ENCODE peak calls at places on chromosomes 11 and 22, in eight cellular contexts. V, Z, Q, W, M, E, G and I are unnamed samples.

GRCh38 chr11:77470504-77470903 is 3.4 kb downstream of the PAK1 start:
- DNase-seq in V (no peak), Z (no peak), Q (no peak), W (no peak), M (no peak), E (no peak), G (no peak), I (no peak)

GRCh38 chr11:80505771-80506170 is 1064.9 kb upstream of the TENM4 start:
- DNase-seq in V (peak), Z (no peak), Q (no peak), W (no peak), M (no peak), E (no peak), G (no peak), I (no peak)

GRCh38 chr11:105399505-105399904 is 210.4 kb upstream of the GRIA4 start:
- DNase-seq in V (no peak), Z (no peak), Q (no peak), W (no peak), M (no peak), E (no peak), G (no peak), I (no peak)

GRCh38 chr11:56932572-56933235 is 56.0 kb upstream of the OR5AK2 start:
- DNase-seq in V (no peak), Z (peak), Q (no peak), W (no peak), M (no peak), E (no peak), G (no peak), I (no peak)

GRCh38 chr11:73323464-73323863 is 15.4 kb downstream of the ARHGEF17 start:
- DNase-seq in V (peak), Z (peak), Q (no peak), W (no peak), M (peak), E (no peak), G (peak), I (no peak)

GRCh38 chr22:29032584-29032983 is 29.0 kb downstream of the C22orf31 start:
- DNase-seq in V (no peak), Z (peak), Q (no peak), W (peak), M (peak), E (no peak), G (no peak), I (no peak)

GRCh38 chr11:10499452-10500262 is 41.3 kb downstream of the RNF141 start:
- DNase-seq in V (no peak), Z (no peak), Q (no peak), W (no peak), M (no peak), E (no peak), G (no peak), I (no peak)

GRCh38 chr11:118282635-118283310 is 18.7 kb upstream of the MPZL2 start:
- DNase-seq in V (no peak), Z (no peak), Q (no peak), W (no peak), M (no peak), E (no peak), G (no peak), I (no peak)

GRCh38 chr11:123543796-123544195 is 110.6 kb downstream of the SCN3B start:
- DNase-seq in V (no peak), Z (peak), Q (no peak), W (no peak), M (peak), E (no peak), G (no peak), I (no peak)

DNA sequence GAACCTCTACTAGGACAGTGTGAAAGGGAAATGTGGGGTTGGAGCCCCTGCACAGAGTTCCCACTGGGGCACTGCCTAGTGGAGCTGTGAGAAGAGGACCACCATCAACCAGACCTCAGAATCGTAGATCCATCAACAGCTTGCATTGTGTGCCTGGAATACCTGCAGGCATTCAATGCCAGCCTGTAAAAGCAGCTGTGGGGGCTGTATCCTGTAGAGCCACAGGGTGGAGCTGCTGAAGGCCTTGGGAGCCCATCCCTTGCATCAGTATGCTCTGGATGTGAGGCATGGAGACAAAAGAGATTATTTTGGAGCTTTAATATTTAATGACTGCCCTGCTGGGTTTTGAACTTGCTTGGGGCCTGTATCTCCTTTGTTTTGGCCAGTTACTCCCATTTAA is 46.3 kb downstream of the PGR start:
- DNase-seq in V (peak), Z (no peak), Q (no peak), W (no peak), M (no peak), E (no peak), G (no peak), I (no peak)
- TF ChIP-seq CTCF in V (peak), Z (no peak), Q (no peak), W (no peak), M (no peak), E (no peak), G (no peak), I (no peak)

DNA sequence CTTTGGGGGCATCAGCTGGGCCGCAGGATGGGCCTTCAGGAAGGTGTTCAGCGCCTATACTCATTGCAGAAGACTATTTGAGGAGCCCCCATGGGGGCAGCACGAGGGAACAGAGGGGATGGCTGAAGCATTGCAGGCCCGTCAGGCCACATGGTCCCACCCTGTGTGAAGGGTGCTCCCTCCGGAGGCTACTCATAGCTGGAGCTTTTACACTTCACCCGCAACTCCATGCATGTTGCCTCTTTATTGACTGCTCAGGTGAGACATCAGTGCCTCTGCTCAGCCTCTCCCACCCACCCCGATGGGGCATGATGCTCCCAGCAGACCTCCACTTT is 1500.9 kb downstream of the TBC1D22A start:
- DNase-seq in V (no peak), Z (no peak), Q (no peak), W (no peak), M (no peak), E (no peak), G (no peak), I (no peak)
- TF ChIP-seq CTCF in V (peak), Z (no peak), Q (no peak), W (no peak), M (no peak), E (no peak), G (no peak), I (no peak)

DNA sequence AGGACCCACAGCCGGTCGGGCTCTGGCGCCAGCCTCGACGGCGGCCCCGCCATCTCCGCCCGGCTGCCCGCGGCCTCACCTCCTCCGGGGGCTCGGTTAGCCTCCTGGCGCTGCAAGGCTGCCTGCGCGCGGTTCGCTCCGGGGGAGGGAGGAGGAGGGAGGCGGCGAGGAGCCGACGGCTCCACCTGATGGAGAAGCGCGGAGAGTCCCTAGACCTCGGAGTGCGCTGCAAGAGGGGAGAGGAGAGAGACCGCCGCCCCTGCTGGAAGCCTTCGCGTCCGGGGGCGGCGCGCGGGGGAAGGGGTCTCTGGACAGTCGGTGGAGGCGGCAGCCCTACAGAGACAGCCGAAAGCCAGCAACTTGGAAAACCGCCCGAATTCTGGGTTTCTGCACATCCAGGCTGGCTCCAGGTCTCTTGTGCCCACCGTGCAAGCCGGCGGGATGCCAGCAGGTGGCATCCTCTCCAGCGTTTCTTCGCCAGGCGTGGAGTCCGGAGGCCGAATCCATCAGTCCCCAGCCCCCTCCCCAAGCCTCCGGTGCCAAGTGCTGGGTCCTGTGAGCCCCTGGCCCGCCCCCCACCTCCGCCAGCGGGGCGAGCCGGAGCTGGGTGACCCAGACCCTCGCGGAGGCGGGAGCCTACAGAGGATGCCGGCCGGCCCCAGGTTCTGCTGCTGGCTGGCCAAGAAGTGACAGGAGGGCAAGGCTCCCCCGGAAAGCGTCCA is 2.9 kb upstream of the KIRREL3 start:
- DNase-seq in V (peak), Z (peak), Q (no peak), W (peak), M (no peak), E (no peak), G (no peak), I (no peak)
- TF ChIP-seq CTCF in V (peak), Z (peak), Q (no peak), W (no peak), M (peak), E (peak), G (peak), I (no peak)

GRCh38 chr11:43574949-43575915 is 105.3 kb upstream of the HSD17B12 start:
- DNase-seq in V (no peak), Z (peak), Q (no peak), W (no peak), M (no peak), E (no peak), G (no peak), I (no peak)
- TF ChIP-seq CTCF in V (no peak), Z (no peak), Q (no peak), W (no peak), M (no peak), E (no peak), G (no peak), I (no peak)

GRCh38 chr11:94597896-94598295 is 30.7 kb downstream of the PIWIL4 start:
- DNase-seq in V (no peak), Z (peak), Q (no peak), W (peak), M (no peak), E (peak), G (no peak), I (no peak)
- TF ChIP-seq CTCF in V (no peak), Z (peak), Q (no peak), W (no peak), M (peak), E (peak), G (no peak), I (no peak)

DNA sequence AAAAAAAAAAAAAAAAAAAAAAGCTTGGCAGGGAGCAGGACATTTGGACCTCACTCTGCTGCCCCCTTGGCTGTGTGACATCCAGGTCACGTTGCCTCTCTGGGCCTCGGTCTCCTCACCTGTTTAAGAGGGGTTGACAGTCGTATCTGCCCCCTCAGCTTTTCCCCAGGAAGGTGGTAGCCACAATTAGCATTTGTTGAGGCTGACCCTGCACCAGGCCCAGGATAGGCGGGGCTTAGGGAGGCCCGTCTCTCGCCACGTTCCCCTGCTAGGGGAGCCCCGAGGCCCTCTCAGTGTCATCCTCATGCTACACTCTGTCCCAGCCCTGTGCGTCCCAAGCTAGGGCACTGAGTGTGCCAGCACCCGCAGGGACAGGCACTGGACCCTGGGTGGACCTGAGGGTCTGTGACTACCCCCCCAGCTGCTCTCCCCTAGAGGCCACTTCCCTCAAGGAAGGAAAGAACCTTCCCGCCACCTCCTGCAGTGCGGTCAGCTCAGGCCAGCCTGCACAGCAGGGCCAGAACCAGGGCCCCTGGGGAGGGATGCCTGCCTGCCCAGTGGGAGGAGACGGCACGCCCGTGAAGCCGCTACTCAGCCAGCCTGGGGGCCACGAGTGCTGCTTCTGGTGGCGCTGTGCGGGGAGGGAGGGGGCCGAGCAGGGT is 38.5 kb upstream of the PPARA start:
- DNase-seq in V (peak), Z (no peak), Q (no peak), W (peak), M (no peak), E (no peak), G (no peak), I (no peak)
- TF ChIP-seq CTCF in V (no peak), Z (no peak), Q (no peak), W (no peak), M (no peak), E (no peak), G (no peak), I (no peak)

GRCh38 chr11:132186699-132187098 is 816.3 kb downstream of the NTM start:
- DNase-seq in V (peak), Z (no peak), Q (no peak), W (no peak), M (no peak), E (no peak), G (no peak), I (no peak)
- TF ChIP-seq CTCF in V (peak), Z (peak), Q (no peak), W (no peak), M (no peak), E (peak), G (no peak), I (no peak)

GRCh38 chr11:68706237-68706636 is 21.9 kb downstream of the GAL start:
- DNase-seq in V (no peak), Z (no peak), Q (no peak), W (no peak), M (no peak), E (no peak), G (no peak), I (no peak)

GRCh38 chr11:68707527-68707926 is 23.2 kb downstream of the GAL start:
- DNase-seq in V (no peak), Z (no peak), Q (no peak), W (no peak), M (no peak), E (no peak), G (no peak), I (no peak)

GRCh38 chr11:68710445-68710844 is 26.1 kb downstream of the GAL start:
- DNase-seq in V (no peak), Z (no peak), Q (no peak), W (no peak), M (no peak), E (no peak), G (no peak), I (no peak)

GRCh38 chr11:68709064-68709463 is 24.7 kb downstream of the GAL start:
- DNase-seq in V (no peak), Z (no peak), Q (no peak), W (no peak), M (no peak), E (no peak), G (no peak), I (no peak)

GRCh38 chr11:68704887-68705286 is 20.5 kb downstream of the GAL start:
- DNase-seq in V (peak), Z (peak), Q (no peak), W (no peak), M (no peak), E (no peak), G (no peak), I (no peak)
- TF ChIP-seq CTCF in V (no peak), Z (no peak), Q (no peak), W (no peak), M (no peak), E (no peak), G (no peak), I (no peak)

DNA sequence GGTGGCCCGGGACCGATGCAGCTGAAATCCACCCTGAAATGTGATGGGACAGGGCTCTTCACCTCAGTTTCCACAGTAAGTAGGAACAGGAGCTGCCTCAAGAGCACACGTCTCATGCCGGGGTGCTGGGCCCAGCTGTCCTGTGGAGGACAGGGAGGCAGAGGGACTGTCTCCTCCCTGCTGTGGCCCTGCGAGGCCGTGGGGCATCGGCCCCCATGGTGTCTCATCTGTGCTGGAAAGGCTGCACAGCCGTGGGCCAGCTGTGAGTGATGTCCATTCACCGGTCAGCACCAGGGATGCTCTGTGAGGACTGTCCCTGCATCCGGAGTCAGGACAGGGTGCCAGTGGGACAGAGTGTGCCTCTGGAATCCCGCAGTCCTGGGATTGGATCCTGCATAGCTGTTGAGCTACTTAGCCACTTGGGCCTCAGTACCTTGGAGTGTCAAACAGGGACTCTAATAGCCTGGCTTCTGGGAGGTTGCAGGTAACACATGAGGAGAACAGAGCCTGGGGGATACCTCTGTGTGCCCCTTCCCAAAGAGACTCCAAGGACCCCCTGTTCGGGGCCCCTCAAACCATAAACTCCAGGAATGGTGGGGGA is 16.5 kb downstream of the TRPM5 start:
- DNase-seq in V (no peak), Z (no peak), Q (no peak), W (no peak), M (no peak), E (no peak), G (no peak), I (no peak)
- TF ChIP-seq CTCF in V (no peak), Z (no peak), Q (no peak), W (no peak), M (no peak), E (no peak), G (no peak), I (no peak)